ENCODE peak calls at places on chromosomes 11 and 22, in seven cellular contexts. One of them, this sample, is unnamed.
A peak's percentile ranks its signal among the peaks of the same experiment; 100 is the strongest.

GRCh38 chr11:46382644-46383403 is 1.4 kb downstream of the MDK start:
- DNase-seq in body of pancreas: peak; percentile 48
- DNase-seq in HCT116: no peak
- DNase-seq in left ventricle myocardium inferior: no peak
- DNase-seq in upper lobe of right lung: no peak
- DNase-seq in epithelial cell of esophagus: peak; percentile 57
- DNase-seq in neural progenitor cell: peak; percentile 72
- DNase-seq in this sample: no peak

GRCh38 chr11:123429851-123430735 is at the start of gene GRAMD1B:
- DNase-seq in neural progenitor cell: peak; percentile 95
- DNase-seq in HCT116: no peak
- DNase-seq in epithelial cell of esophagus: peak; percentile 11
- DNase-seq in left ventricle myocardium inferior: peak; percentile 41
- DNase-seq in body of pancreas: peak; percentile 26
- DNase-seq in upper lobe of right lung: peak; percentile 77
- DNase-seq in this sample: no peak

GRCh38 chr11:114239632-114240224 is 56.5 kb upstream of the NNMT start:
- DNase-seq in epithelial cell of esophagus: no peak
- DNase-seq in body of pancreas: no peak
- DNase-seq in upper lobe of right lung: no peak
- DNase-seq in left ventricle myocardium inferior: no peak
- DNase-seq in HCT116: no peak
- DNase-seq in neural progenitor cell: no peak
- DNase-seq in this sample: no peak

GRCh38 chr22:43262990-43263644 is 76.2 kb upstream of the TTLL12 start:
- DNase-seq in left ventricle myocardium inferior: peak; percentile 27
- DNase-seq in HCT116: no peak
- DNase-seq in neural progenitor cell: no peak
- DNase-seq in body of pancreas: peak; percentile 15
- DNase-seq in upper lobe of right lung: no peak
- DNase-seq in epithelial cell of esophagus: peak; percentile 6
- DNase-seq in this sample: peak; percentile 28

GRCh38 chr22:44486538-44486937 is 11.5 kb downstream of the RTL6 start:
- DNase-seq in left ventricle myocardium inferior: no peak
- DNase-seq in epithelial cell of esophagus: no peak
- DNase-seq in body of pancreas: no peak
- DNase-seq in upper lobe of right lung: no peak
- DNase-seq in HCT116: no peak
- DNase-seq in neural progenitor cell: no peak
- DNase-seq in this sample: peak; percentile 77

GRCh38 chr11:107018902-107019493 is 722 bp upstream of the GUCY1A2 start:
- DNase-seq in epithelial cell of esophagus: peak; percentile 82
- DNase-seq in body of pancreas: peak; percentile 63
- DNase-seq in left ventricle myocardium inferior: peak; percentile 50
- DNase-seq in neural progenitor cell: peak; percentile 93
- DNase-seq in upper lobe of right lung: peak; percentile 77
- DNase-seq in HCT116: no peak
- DNase-seq in this sample: no peak

GRCh38 chr11:95641506-95641905 is 148.1 kb downstream of the FAM76B start:
- DNase-seq in left ventricle myocardium inferior: no peak
- DNase-seq in HCT116: no peak
- DNase-seq in body of pancreas: no peak
- DNase-seq in upper lobe of right lung: peak; percentile 69
- DNase-seq in neural progenitor cell: no peak
- DNase-seq in epithelial cell of esophagus: peak; percentile 64
- DNase-seq in this sample: no peak

GRCh38 chr11:78188809-78189724 is at the start of gene USP35:
- DNase-seq in body of pancreas: no peak
- DNase-seq in left ventricle myocardium inferior: no peak
- DNase-seq in upper lobe of right lung: no peak
- DNase-seq in neural progenitor cell: no peak
- DNase-seq in epithelial cell of esophagus: no peak
- DNase-seq in HCT116: no peak
- DNase-seq in this sample: no peak

GRCh38 chr11:36465449-36466163 is 44.5 kb downstream of the TRAF6 start:
- DNase-seq in HCT116: no peak
- DNase-seq in body of pancreas: no peak
- DNase-seq in neural progenitor cell: no peak
- DNase-seq in upper lobe of right lung: no peak
- DNase-seq in left ventricle myocardium inferior: no peak
- DNase-seq in epithelial cell of esophagus: peak; percentile 71
- DNase-seq in this sample: no peak

GRCh38 chr22:31142285-31142684 is 2.0 kb upstream of the PLA2G3 start:
- DNase-seq in upper lobe of right lung: peak; percentile 44
- DNase-seq in epithelial cell of esophagus: peak; percentile 62
- DNase-seq in neural progenitor cell: no peak
- DNase-seq in body of pancreas: no peak
- DNase-seq in HCT116: no peak
- DNase-seq in left ventricle myocardium inferior: no peak
- DNase-seq in this sample: no peak

GRCh38 chr11:1219836-1220810 is 2.7 kb upstream of the MUC5B start:
- DNase-seq in HCT116: no peak
- DNase-seq in left ventricle myocardium inferior: no peak
- DNase-seq in epithelial cell of esophagus: no peak
- DNase-seq in neural progenitor cell: no peak
- DNase-seq in body of pancreas: no peak
- DNase-seq in upper lobe of right lung: peak; percentile 66
- DNase-seq in this sample: peak; percentile 63

GRCh38 chr11:86183694-86184093 is 60.9 kb upstream of the EED start:
- DNase-seq in upper lobe of right lung: no peak
- DNase-seq in epithelial cell of esophagus: peak; percentile 82
- DNase-seq in left ventricle myocardium inferior: no peak
- DNase-seq in HCT116: no peak
- DNase-seq in body of pancreas: no peak
- DNase-seq in neural progenitor cell: no peak
- DNase-seq in this sample: peak; percentile 48

GRCh38 chr11:35272391-35272821 is 133.4 kb downstream of the CD44 start:
- DNase-seq in epithelial cell of esophagus: no peak
- DNase-seq in upper lobe of right lung: no peak
- DNase-seq in neural progenitor cell: no peak
- DNase-seq in left ventricle myocardium inferior: no peak
- DNase-seq in body of pancreas: no peak
- DNase-seq in HCT116: no peak
- DNase-seq in this sample: no peak

GRCh38 chr11:79100093-79100704 is 340.6 kb downstream of the TENM4 start:
- DNase-seq in epithelial cell of esophagus: peak; percentile 69
- DNase-seq in upper lobe of right lung: no peak
- DNase-seq in left ventricle myocardium inferior: no peak
- DNase-seq in HCT116: peak; percentile 12
- DNase-seq in body of pancreas: peak; percentile 30
- DNase-seq in neural progenitor cell: peak; percentile 73
- DNase-seq in this sample: peak; percentile 35

GRCh38 chr11:71542856-71543743 is 5.1 kb upstream of the KRTAP5-9 start:
- DNase-seq in left ventricle myocardium inferior: no peak
- DNase-seq in epithelial cell of esophagus: no peak
- DNase-seq in body of pancreas: no peak
- DNase-seq in upper lobe of right lung: no peak
- DNase-seq in HCT116: no peak
- DNase-seq in neural progenitor cell: no peak
- DNase-seq in this sample: no peak

GRCh38 chr11:34214961-34215805 is 109.8 kb downstream of the NAT10 start:
- DNase-seq in body of pancreas: no peak
- DNase-seq in epithelial cell of esophagus: peak; percentile 95
- DNase-seq in HCT116: peak; percentile 47
- DNase-seq in left ventricle myocardium inferior: no peak
- DNase-seq in upper lobe of right lung: no peak
- DNase-seq in neural progenitor cell: no peak
- DNase-seq in this sample: peak; percentile 59

GRCh38 chr11:17803751-17804334 is 69.3 kb downstream of the KCNC1 start:
- DNase-seq in epithelial cell of esophagus: no peak
- DNase-seq in upper lobe of right lung: no peak
- DNase-seq in body of pancreas: no peak
- DNase-seq in HCT116: no peak
- DNase-seq in neural progenitor cell: peak; percentile 16
- DNase-seq in left ventricle myocardium inferior: no peak
- DNase-seq in this sample: no peak

GRCh38 chr11:33976351-33977199 is 75.0 kb upstream of the CAPRIN1 start:
- DNase-seq in epithelial cell of esophagus: no peak
- DNase-seq in body of pancreas: no peak
- DNase-seq in HCT116: no peak
- DNase-seq in neural progenitor cell: no peak
- DNase-seq in left ventricle myocardium inferior: no peak
- DNase-seq in upper lobe of right lung: no peak
- DNase-seq in this sample: peak; percentile 71

GRCh38 chr11:125132071-125132470 is 20.6 kb upstream of the TMEM218 start:
- DNase-seq in upper lobe of right lung: no peak
- DNase-seq in neural progenitor cell: no peak
- DNase-seq in left ventricle myocardium inferior: no peak
- DNase-seq in body of pancreas: no peak
- DNase-seq in epithelial cell of esophagus: peak; percentile 51
- DNase-seq in HCT116: no peak
- DNase-seq in this sample: no peak

GRCh38 chr11:9380773-9381172 is 3.7 kb upstream of the IPO7 start:
- DNase-seq in upper lobe of right lung: no peak
- DNase-seq in body of pancreas: no peak
- DNase-seq in epithelial cell of esophagus: peak; percentile 30
- DNase-seq in left ventricle myocardium inferior: peak; percentile 39
- DNase-seq in HCT116: no peak
- DNase-seq in neural progenitor cell: no peak
- DNase-seq in this sample: no peak

GRCh38 chr11:124669193-124669592 is 4.3 kb downstream of the SIAE start:
- DNase-seq in upper lobe of right lung: no peak
- DNase-seq in epithelial cell of esophagus: peak; percentile 61
- DNase-seq in body of pancreas: peak; percentile 55
- DNase-seq in HCT116: peak; percentile 28
- DNase-seq in left ventricle myocardium inferior: no peak
- DNase-seq in neural progenitor cell: peak; percentile 57
- DNase-seq in this sample: peak; percentile 40

GRCh38 chr11:94652735-94653284 is 85.6 kb downstream of the PIWIL4 start:
- DNase-seq in upper lobe of right lung: no peak
- DNase-seq in epithelial cell of esophagus: no peak
- DNase-seq in body of pancreas: no peak
- DNase-seq in HCT116: no peak
- DNase-seq in neural progenitor cell: no peak
- DNase-seq in left ventricle myocardium inferior: no peak
- DNase-seq in this sample: no peak

GRCh38 chr11:94747136-94748110 is 20.7 kb upstream of the AMOTL1 start:
- DNase-seq in HCT116: no peak
- DNase-seq in neural progenitor cell: no peak
- DNase-seq in upper lobe of right lung: no peak
- DNase-seq in epithelial cell of esophagus: peak; percentile 100
- DNase-seq in body of pancreas: no peak
- DNase-seq in left ventricle myocardium inferior: no peak
- DNase-seq in this sample: peak; percentile 100

GRCh38 chr11:36265793-36266628 is 23.2 kb downstream of the COMMD9 start:
- DNase-seq in body of pancreas: peak; percentile 61
- DNase-seq in epithelial cell of esophagus: peak; percentile 59
- DNase-seq in HCT116: peak; percentile 19
- DNase-seq in neural progenitor cell: peak; percentile 84
- DNase-seq in left ventricle myocardium inferior: peak; percentile 36
- DNase-seq in upper lobe of right lung: peak; percentile 75
- DNase-seq in this sample: peak; percentile 63

GRCh38 chr22:37253164-37253660 is 9.1 kb upstream of the RAC2 start:
- DNase-seq in HCT116: no peak
- DNase-seq in neural progenitor cell: no peak
- DNase-seq in body of pancreas: no peak
- DNase-seq in upper lobe of right lung: no peak
- DNase-seq in left ventricle myocardium inferior: no peak
- DNase-seq in epithelial cell of esophagus: no peak
- DNase-seq in this sample: no peak

GRCh38 chr22:46131151-46131587 is 19.2 kb upstream of the PPARA start:
- DNase-seq in neural progenitor cell: peak; percentile 75
- DNase-seq in upper lobe of right lung: no peak
- DNase-seq in left ventricle myocardium inferior: no peak
- DNase-seq in HCT116: no peak
- DNase-seq in body of pancreas: no peak
- DNase-seq in epithelial cell of esophagus: no peak
- DNase-seq in this sample: no peak
- TF ChIP-seq CTCF in neural progenitor cell: peak; percentile 82
- TF ChIP-seq CTCF in upper lobe of right lung: peak; percentile 15
- TF ChIP-seq CTCF in left ventricle myocardium inferior: no peak
- TF ChIP-seq CTCF in HCT116: peak; percentile 92
- TF ChIP-seq CTCF in body of pancreas: no peak
- TF ChIP-seq CTCF in epithelial cell of esophagus: peak; percentile 31
- TF ChIP-seq CTCF in this sample: peak; percentile 69

GRCh38 chr22:47294571-47294970 is 532.1 kb downstream of the TBC1D22A start:
- DNase-seq in body of pancreas: no peak
- DNase-seq in left ventricle myocardium inferior: no peak
- DNase-seq in epithelial cell of esophagus: no peak
- DNase-seq in upper lobe of right lung: no peak
- DNase-seq in HCT116: no peak
- DNase-seq in neural progenitor cell: no peak
- DNase-seq in this sample: no peak
- H3K4me3 ChIP-seq in body of pancreas: no peak overlapping the region
- H3K4me3 ChIP-seq in left ventricle myocardium inferior: no peak overlapping the region
- H3K4me3 ChIP-seq in epithelial cell of esophagus: no peak overlapping the region
- H3K4me3 ChIP-seq in upper lobe of right lung: no peak overlapping the region
- H3K4me3 ChIP-seq in HCT116: no peak overlapping the region
- H3K4me3 ChIP-seq in neural progenitor cell: no peak overlapping the region
- H3K4me3 ChIP-seq in this sample: no peak overlapping the region

GRCh38 chr22:41766476-41766875 is 34.0 kb upstream of the CCDC134 start:
- DNase-seq in epithelial cell of esophagus: no peak
- DNase-seq in HCT116: no peak
- DNase-seq in neural progenitor cell: no peak
- DNase-seq in upper lobe of right lung: no peak
- DNase-seq in body of pancreas: no peak
- DNase-seq in left ventricle myocardium inferior: no peak
- DNase-seq in this sample: no peak
- TF ChIP-seq CTCF in epithelial cell of esophagus: no peak
- TF ChIP-seq CTCF in HCT116: no peak
- TF ChIP-seq CTCF in neural progenitor cell: no peak
- TF ChIP-seq CTCF in upper lobe of right lung: no peak
- TF ChIP-seq CTCF in body of pancreas: no peak
- TF ChIP-seq CTCF in left ventricle myocardium inferior: no peak
- TF ChIP-seq CTCF in this sample: no peak

GRCh38 chr11:82732348-82732733 is 1.3 kb downstream of the FAM181B start:
- DNase-seq in HCT116: no peak
- DNase-seq in left ventricle myocardium inferior: no peak
- DNase-seq in neural progenitor cell: peak; percentile 50
- DNase-seq in epithelial cell of esophagus: no peak
- DNase-seq in upper lobe of right lung: no peak
- DNase-seq in body of pancreas: no peak
- DNase-seq in this sample: no peak

GRCh38 chr11:82731691-82732277 is 1.9 kb downstream of the FAM181B start:
- DNase-seq in neural progenitor cell: peak; percentile 30
- DNase-seq in left ventricle myocardium inferior: no peak
- DNase-seq in upper lobe of right lung: no peak
- DNase-seq in epithelial cell of esophagus: no peak
- DNase-seq in HCT116: no peak
- DNase-seq in body of pancreas: no peak
- DNase-seq in this sample: no peak

GRCh38 chr11:82732734-82733443 is 775 bp downstream of the FAM181B start:
- DNase-seq in body of pancreas: peak; percentile 20
- DNase-seq in epithelial cell of esophagus: peak; percentile 39
- DNase-seq in neural progenitor cell: peak; percentile 57
- DNase-seq in left ventricle myocardium inferior: no peak
- DNase-seq in upper lobe of right lung: peak; percentile 63
- DNase-seq in HCT116: no peak
- DNase-seq in this sample: no peak

GRCh38 chr11:82733444-82734119 is at the start of gene FAM181B:
- DNase-seq in neural progenitor cell: peak; percentile 93
- DNase-seq in left ventricle myocardium inferior: peak; percentile 32
- DNase-seq in epithelial cell of esophagus: peak; percentile 71
- DNase-seq in upper lobe of right lung: peak; percentile 70
- DNase-seq in HCT116: no peak
- DNase-seq in body of pancreas: peak; percentile 68
- DNase-seq in this sample: no peak

DNA sequence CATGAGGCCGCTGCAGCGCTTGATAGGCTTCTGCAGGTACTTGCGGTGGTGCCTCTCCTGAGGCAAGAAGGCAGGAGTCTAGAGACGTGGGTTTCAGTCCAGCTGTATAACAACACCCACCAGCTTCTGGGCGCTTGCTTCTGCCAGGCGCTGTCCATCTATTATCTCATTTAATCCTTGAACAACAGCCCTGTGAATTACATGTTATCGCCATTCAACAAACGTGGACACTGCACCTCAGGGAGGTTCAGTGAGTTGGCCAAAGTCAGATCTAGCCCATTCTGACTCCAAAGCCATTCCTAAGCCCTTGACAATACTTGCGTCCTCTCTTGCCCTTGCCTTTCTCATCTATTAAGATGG is 436 bp upstream of the FAM181B start:
- DNase-seq in upper lobe of right lung: no peak
- DNase-seq in epithelial cell of esophagus: no peak
- DNase-seq in neural progenitor cell: no peak
- DNase-seq in body of pancreas: no peak
- DNase-seq in left ventricle myocardium inferior: no peak
- DNase-seq in HCT116: no peak
- DNase-seq in this sample: no peak
- H3K4me3 ChIP-seq in upper lobe of right lung: peak overlapping the region; percentile 50
- H3K4me3 ChIP-seq in epithelial cell of esophagus: peak overlapping the region; percentile 60
- H3K4me3 ChIP-seq in neural progenitor cell: peak overlapping the region; percentile 59
- H3K4me3 ChIP-seq in body of pancreas: no peak overlapping the region
- H3K4me3 ChIP-seq in left ventricle myocardium inferior: peak overlapping the region; percentile 71
- H3K4me3 ChIP-seq in HCT116: no peak overlapping the region
- H3K4me3 ChIP-seq in this sample: no peak overlapping the region